ENCODE peak calls at places on chromosomes 12 and 14, in nine cellular contexts. C, M, O, I, Y, K, A, X and Z are unnamed samples.

GRCh38 chr14:98512501-98513251 is 759.3 kb downstream of the BCL11B start:
- DNase-seq in K (no peak), O (no peak), A (no peak), M (no peak), I (no peak), Y (no peak), C (no peak), X (no peak), Z (no peak)

GRCh38 chr12:3313655-3314305 is 177.2 kb upstream of the PRMT8 start:
- DNase-seq in M (no peak), Y (peak; percentile 17), C (peak; percentile 65), A (no peak), I (no peak), X (no peak), O (peak; percentile 57), K (peak; percentile 51), Z (no peak)

GRCh38 chr12:105157598-105157997 is 50.1 kb downstream of the WASHC4 start:
- DNase-seq in M (no peak), K (no peak), C (no peak), A (no peak), I (no peak), O (no peak), Y (no peak), X (no peak), Z (no peak)

GRCh38 chr14:105180598-105181528 is at the start of gene NUDT14:
- DNase-seq in A (peak; percentile 66), K (peak; percentile 94), M (peak; percentile 17), Y (peak; percentile 91), C (peak; percentile 81), X (peak; percentile 75), O (peak; percentile 84), I (peak; percentile 70), Z (peak; percentile 80)

GRCh38 chr12:57008113-57008687 is 1.9 kb upstream of the ZBTB39 start:
- DNase-seq in A (no peak), I (peak; percentile 24), M (peak; percentile 56), O (peak; percentile 76), K (no peak), Y (peak; percentile 57), C (peak; percentile 57), X (no peak), Z (peak; percentile 49)

GRCh38 chr14:61043506-61043905 is 62.5 kb downstream of the SLC38A6 start:
- DNase-seq in I (no peak), X (no peak), M (no peak), A (no peak), O (no peak), Y (no peak), K (no peak), C (no peak), Z (no peak)

GRCh38 chr14:71321556-71322315 is 414.5 kb downstream of the PCNX1 start:
- DNase-seq in K (no peak), M (peak; percentile 21), C (peak; percentile 51), I (no peak), Y (peak; percentile 76), X (no peak), O (peak; percentile 67), A (no peak), Z (peak; percentile 61)

GRCh38 chr14:56953884-56954283 is 143.6 kb upstream of the OTX2 start:
- DNase-seq in X (no peak), Y (no peak), O (no peak), M (no peak), A (no peak), K (no peak), C (peak; percentile 8), I (no peak), Z (peak; percentile 29)

GRCh38 chr12:107359382-107359781 is 266.0 kb upstream of the CRY1 start:
- DNase-seq in Y (peak; percentile 20), O (peak; percentile 70), C (no peak), A (no peak), I (no peak), M (no peak), K (no peak), X (no peak), Z (no peak)

GRCh38 chr12:4214912-4215861 is 58.4 kb upstream of the CCND2 start:
- DNase-seq in K (peak; percentile 93), Y (no peak), M (no peak), I (peak; percentile 4), X (peak; percentile 71), A (peak; percentile 65), C (no peak), O (no peak), Z (no peak)

GRCh38 chr14:98210045-98210678 is 1061.8 kb downstream of the BCL11B start:
- DNase-seq in C (no peak), M (no peak), K (no peak), O (no peak), X (no peak), Y (no peak), A (no peak), I (peak; percentile 39), Z (peak; percentile 51)

GRCh38 chr14:70658899-70659298 is 17.2 kb downstream of the TTC9 start:
- DNase-seq in Y (no peak), C (no peak), K (no peak), O (no peak), M (no peak), A (no peak), I (no peak), X (no peak), Z (no peak)

GRCh38 chr12:130137141-130138018 is 24.9 kb upstream of the FZD10 start:
- DNase-seq in X (no peak), A (no peak), M (no peak), Y (peak; percentile 66), K (no peak), I (no peak), O (no peak), C (peak; percentile 76), Z (no peak)

GRCh38 chr14:76773188-76773885 is 12.1 kb downstream of the VASH1 start:
- DNase-seq in I (no peak), A (peak; percentile 81), M (peak; percentile 78), O (peak; percentile 91), C (no peak), Y (peak; percentile 67), X (peak; percentile 85), K (no peak), Z (no peak)

GRCh38 chr14:100115726-100116125 is 43.7 kb downstream of the DEGS2 start:
- DNase-seq in X (no peak), C (no peak), O (no peak), Y (no peak), M (no peak), K (no peak), I (no peak), A (no peak), Z (no peak)

GRCh38 chr12:117255386-117255785 is 65.1 kb upstream of the FBXO21 start:
- DNase-seq in K (no peak), C (no peak), O (no peak), Y (no peak), X (no peak), M (no peak), I (no peak), A (no peak), Z (no peak)

GRCh38 chr12:123571343-123571813 is 13.0 kb upstream of the TMED2 start:
- DNase-seq in X (peak; percentile 72), O (peak; percentile 91), K (no peak), C (no peak), I (no peak), M (peak; percentile 98), A (peak; percentile 66), Y (peak; percentile 24), Z (peak; percentile 51)

GRCh38 chr12:22248079-22248478 is 86.4 kb downstream of the ST8SIA1 start:
- DNase-seq in M (no peak), I (no peak), X (no peak), A (no peak), O (no peak), C (no peak), K (no peak), Y (no peak), Z (no peak)